ENCODE peak calls at places on chromosomes 1 and 21, in four cellular contexts. A is neural progenitor cell, H is neuronal stem cell, D is GM23248. R is an unnamed sample. For H3K4me1, the result is how much of the 10 kb centered on the place peaks cover.

GRCh38 chr1:47624531-47624930 is 186.7 kb downstream of the FOXD2 start:
- DNase-seq in A (peak), H (no peak), D (no peak), R (no peak)

GRCh38 chr1:6996371-6996770 is 211.1 kb downstream of the CAMTA1 start:
- DNase-seq in A (no peak), H (no peak), D (no peak), R (no peak)

GRCh38 chr1:149888999-149889289 is 10.4 kb upstream of the BOLA1 start:
- DNase-seq in A (peak), H (no peak), D (peak), R (peak)

GRCh38 chr1:17193222-17194132 is 11.5 kb upstream of the PADI1 start:
- DNase-seq in A (no peak), H (no peak), D (no peak), R (no peak)

GRCh38 chr1:60343736-60344135 is 270.2 kb upstream of the C1orf87 start:
- DNase-seq in A (no peak), H (no peak), D (no peak), R (no peak)

GRCh38 chr1:220511785-220512184 is 16.2 kb upstream of the MARK1 start:
- DNase-seq in A (peak), H (peak), D (peak), R (no peak)

GRCh38 chr1:38817958-38818705 is 41.4 kb downstream of the RRAGC start:
- DNase-seq in A (peak), H (peak), D (peak), R (peak)

GRCh38 chr1:207029991-207030521 is 2.5 kb downstream of the C1orf116 start:
- DNase-seq in A (no peak), H (no peak), D (no peak), R (no peak)

GRCh38 chr1:95012389-95012788 is 60.4 kb downstream of the ALG14 start:
- DNase-seq in A (no peak), H (no peak), D (peak), R (no peak)

GRCh38 chr21:33971492-33972013 is 55.9 kb upstream of the ATP5PO start:
- DNase-seq in A (peak), H (no peak), D (peak), R (no peak)

GRCh38 chr1:18100493-18101063 is 7.0 kb upstream of the IGSF21 start:
- DNase-seq in A (peak), H (peak), D (peak), R (peak)

GRCh38 chr1:20373286-20373685 is 82.6 kb downstream of the VWA5B1 start:
- DNase-seq in A (peak), H (no peak), D (no peak), R (no peak)

GRCh38 chr1:1068374-1069060 is 5.6 kb downstream of the RNF223 start:
- DNase-seq in A (peak), H (no peak), D (no peak), R (no peak)

GRCh38 chr1:201708085-201708512 is 120.9 kb upstream of the IPO9 start:
- DNase-seq in A (no peak), H (no peak), D (peak), R (no peak)

GRCh38 chr1:234001817-234002216 is 97.3 kb downstream of the SLC35F3 start:
- DNase-seq in A (no peak), H (no peak), D (no peak), R (no peak)

GRCh38 chr1:81179239-81179638 is 621.5 kb upstream of the ADGRL2 start:
- DNase-seq in A (no peak), H (no peak), D (peak), R (no peak)

GRCh38 chr1:74368335-74368734 is 133.1 kb downstream of the TNNI3K start:
- DNase-seq in A (no peak), H (no peak), D (no peak), R (no peak)

GRCh38 chr21:35204850-35205564 is 155.9 kb upstream of the RUNX1 start:
- DNase-seq in A (no peak), H (no peak), D (peak), R (peak)

GRCh38 chr1:25716320-25716719 is 83.7 kb upstream of the SELENON start:
- DNase-seq in A (no peak), H (no peak), D (no peak), R (no peak)

GRCh38 chr1:170261669-170262068 is 115.9 kb downstream of the NTMT2 start:
- DNase-seq in A (no peak), H (no peak), D (peak), R (no peak)

GRCh38 chr21:37424987-37425386 is 58.4 kb downstream of the DYRK1A start:
- DNase-seq in A (no peak), H (no peak), D (no peak), R (no peak)

GRCh38 chr1:41578712-41579335 is 94.3 kb upstream of the EDN2 start:
- DNase-seq in A (peak), H (no peak), D (peak), R (no peak)

GRCh38 chr1:15401391-15402055 is 8.2 kb upstream of the EFHD2 start:
- DNase-seq in A (no peak), H (no peak), D (no peak), R (no peak)

GRCh38 chr1:68046885-68047658 is 3.4 kb downstream of the DIRAS3 start:
- DNase-seq in A (no peak), H (no peak), D (no peak), R (no peak)

DNA sequence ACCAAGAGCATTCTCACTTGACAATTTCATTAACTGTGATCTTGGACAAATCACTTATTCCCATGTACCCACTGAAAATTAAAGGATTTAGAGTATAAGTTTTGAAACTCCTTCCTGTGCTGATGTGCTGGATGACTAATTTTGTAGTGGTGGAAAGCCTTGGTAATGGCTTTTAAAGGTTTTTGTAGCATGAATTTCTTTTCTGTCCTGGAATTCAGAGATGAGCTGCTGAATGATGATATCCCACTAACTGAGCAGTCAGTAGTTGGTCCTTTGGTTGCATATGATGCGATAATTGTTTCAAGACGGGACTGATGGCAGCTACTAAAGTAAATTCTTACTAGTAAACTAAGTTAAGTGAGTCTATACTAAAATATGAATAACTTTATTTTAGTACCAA is 5.2 kb downstream of the RPL5 start:
- DNase-seq in A (no peak), H (no peak), D (peak), R (no peak)
- H3K4me1 ChIP-seq in A (under half), H (under half), D (half or more), R (half or more)

GRCh38 chr1:176188604-176189003 is 18.5 kb downstream of the COP1 start:
- DNase-seq in A (peak), H (no peak), D (no peak), R (no peak)
- H3K27ac ChIP-seq in A (peak), H (peak), D (no peak), R (no peak)

DNA sequence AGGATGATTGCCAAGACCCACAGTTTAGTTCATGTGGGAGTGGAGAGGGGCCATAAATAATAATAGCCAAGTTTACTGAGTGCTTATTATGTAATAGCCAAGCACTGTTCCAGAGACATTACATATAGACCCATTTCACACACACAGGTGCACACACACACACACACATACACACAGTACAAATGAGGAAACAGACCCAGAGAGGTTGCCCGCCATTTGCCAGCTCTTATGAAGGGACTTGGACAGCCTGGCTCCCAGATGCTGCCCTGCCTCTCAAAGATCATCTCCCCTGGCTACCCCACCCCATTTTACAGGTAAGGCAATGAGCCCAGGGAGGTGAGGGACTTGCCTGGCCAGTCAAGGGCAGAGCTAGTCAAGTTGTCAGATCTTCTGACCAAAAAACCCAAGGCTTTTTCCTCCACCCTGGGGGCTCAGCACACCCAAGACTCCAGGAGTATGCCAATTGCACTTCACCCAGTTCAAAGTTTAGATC is 18.1 kb upstream of the BCAR3 start:
- DNase-seq in A (no peak), H (no peak), D (no peak), R (no peak)
- H3K4me1 ChIP-seq in A (under half), H (under half), D (under half), R (under half)

DNA sequence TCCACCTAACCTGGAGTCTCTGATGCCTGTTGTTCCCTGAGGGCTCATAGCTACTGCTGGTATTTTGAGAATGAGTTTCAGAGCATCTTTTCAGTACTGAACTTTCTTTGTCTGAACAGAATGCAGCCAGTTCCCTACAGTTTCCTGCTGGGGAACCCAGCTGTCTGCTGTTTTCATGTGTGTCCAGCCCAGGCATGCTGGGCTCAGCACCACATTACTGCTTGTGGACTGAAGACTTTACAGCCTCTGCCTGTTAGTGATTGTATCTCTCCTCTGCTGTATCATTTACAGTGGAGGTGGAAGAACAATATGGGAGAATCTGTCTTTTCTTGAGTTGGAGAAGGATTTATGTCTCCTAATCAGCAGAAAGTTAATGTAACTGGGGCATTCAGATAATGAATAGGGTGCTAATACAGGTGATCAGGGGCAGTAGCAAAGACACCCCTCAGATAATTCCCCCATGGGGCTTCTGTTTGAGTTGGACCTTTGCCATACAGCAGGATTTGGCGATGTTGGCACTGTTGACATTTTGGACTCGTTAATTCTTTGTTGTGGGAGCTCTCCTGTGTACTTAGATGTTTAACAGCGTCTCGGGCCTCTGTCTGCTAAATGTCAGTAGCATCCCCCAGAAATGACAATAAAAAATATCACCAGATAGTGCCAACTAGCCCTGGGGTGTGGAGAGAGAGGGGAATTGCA is 207.7 kb downstream of the HHAT start:
- DNase-seq in A (peak), H (peak), D (no peak), R (no peak)
- H3K27ac ChIP-seq in A (peak), H (no peak), D (no peak), R (no peak)

GRCh38 chr21:29311802-29312201 is 13.1 kb downstream of the BACH1 start:
- DNase-seq in A (no peak), H (no peak), D (no peak), R (no peak)
- H3K4me1 ChIP-seq in A (under half), H (under half), D (half or more), R (half or more)

R was measured in psoas muscle.